ENCODE peak calls at places on chromosomes 16 and 17, in ten cellular contexts. L is tibial nerve, R is A549, S is adrenal gland, K is GM12878, Q is IMR-90, G is H9, P is esophagus muscularis mucosa, U is Peyer's patch, C is HCT116. M is an unnamed sample. For H3K4me1, the result is how much of the 10 kb centered on the place peaks cover.

GRCh38 chr16:53893731-53894435 is 189.9 kb downstream of the FTO start:
- DNase-seq in L (no peak), R (no peak), S (peak), K (no peak), Q (peak), G (no peak), P (no peak), U (no peak), C (no peak), M (no peak)

GRCh38 chr17:75344664-75345063 is 55.4 kb upstream of the SLC25A19 start:
- DNase-seq in L (no peak), R (no peak), S (no peak), K (no peak), Q (peak), G (peak), P (no peak), U (peak), C (no peak), M (no peak)

GRCh38 chr17:17420035-17420434 is 56.8 kb upstream of the MED9 start:
- DNase-seq in L (peak), R (no peak), S (peak), K (no peak), Q (no peak), G (no peak), P (no peak), U (no peak), C (no peak), M (peak)

GRCh38 chr16:739560-740458 is 988 bp downstream of the CIAO3 start:
- DNase-seq in L (no peak), R (no peak), S (no peak), K (no peak), Q (no peak), G (no peak), P (no peak), U (no peak), C (no peak), M (no peak)

GRCh38 chr16:4646773-4647660 is 22.4 kb downstream of the MGRN1 start:
- DNase-seq in L (no peak), R (no peak), S (no peak), K (no peak), Q (no peak), G (no peak), P (no peak), U (no peak), C (no peak), M (no peak)

GRCh38 chr16:85928411-85928820 is 29.5 kb downstream of the IRF8 start:
- DNase-seq in L (peak), R (no peak), S (peak), K (no peak), Q (peak), G (no peak), P (no peak), U (no peak), C (no peak), M (no peak)

GRCh38 chr16:75763250-75763649 is 37.0 kb upstream of the CPHXL start:
- DNase-seq in L (no peak), R (no peak), S (no peak), K (no peak), Q (no peak), G (no peak), P (no peak), U (no peak), C (no peak), M (no peak)

GRCh38 chr17:1931759-1932579 is 93.2 kb downstream of the RTN4RL1 start:
- DNase-seq in L (no peak), R (no peak), S (no peak), K (no peak), Q (peak), G (peak), P (no peak), U (no peak), C (no peak), M (no peak)

GRCh38 chr17:41511716-41512115 is 6.3 kb upstream of the KRT13 start:
- DNase-seq in L (no peak), R (no peak), S (no peak), K (no peak), Q (no peak), G (no peak), P (no peak), U (no peak), C (no peak), M (no peak)

GRCh38 chr17:40028595-40028994 is 13.4 kb downstream of the CSF3 start:
- DNase-seq in L (no peak), R (no peak), S (no peak), K (no peak), Q (no peak), G (no peak), P (no peak), U (no peak), C (no peak), M (no peak)

GRCh38 chr16:48499822-48500440 is 110.0 kb downstream of the N4BP1 start:
- DNase-seq in L (no peak), R (no peak), S (peak), K (no peak), Q (peak), G (no peak), P (peak), U (no peak), C (no peak), M (no peak)

GRCh38 chr17:31877911-31878702 is 19.1 kb upstream of the COPRS start:
- DNase-seq in L (no peak), R (no peak), S (no peak), K (no peak), Q (peak), G (no peak), P (no peak), U (no peak), C (no peak), M (no peak)

GRCh38 chr16:83581082-83581481 is 226.7 kb upstream of the HSBP1 start:
- DNase-seq in L (no peak), R (no peak), S (no peak), K (no peak), Q (peak), G (no peak), P (no peak), U (no peak), C (no peak), M (no peak)

GRCh38 chr17:47266782-47267181 is 13.2 kb downstream of the ITGB3 start:
- DNase-seq in L (no peak), R (no peak), S (no peak), K (no peak), Q (peak), G (no peak), P (no peak), U (no peak), C (no peak), M (no peak)

DNA sequence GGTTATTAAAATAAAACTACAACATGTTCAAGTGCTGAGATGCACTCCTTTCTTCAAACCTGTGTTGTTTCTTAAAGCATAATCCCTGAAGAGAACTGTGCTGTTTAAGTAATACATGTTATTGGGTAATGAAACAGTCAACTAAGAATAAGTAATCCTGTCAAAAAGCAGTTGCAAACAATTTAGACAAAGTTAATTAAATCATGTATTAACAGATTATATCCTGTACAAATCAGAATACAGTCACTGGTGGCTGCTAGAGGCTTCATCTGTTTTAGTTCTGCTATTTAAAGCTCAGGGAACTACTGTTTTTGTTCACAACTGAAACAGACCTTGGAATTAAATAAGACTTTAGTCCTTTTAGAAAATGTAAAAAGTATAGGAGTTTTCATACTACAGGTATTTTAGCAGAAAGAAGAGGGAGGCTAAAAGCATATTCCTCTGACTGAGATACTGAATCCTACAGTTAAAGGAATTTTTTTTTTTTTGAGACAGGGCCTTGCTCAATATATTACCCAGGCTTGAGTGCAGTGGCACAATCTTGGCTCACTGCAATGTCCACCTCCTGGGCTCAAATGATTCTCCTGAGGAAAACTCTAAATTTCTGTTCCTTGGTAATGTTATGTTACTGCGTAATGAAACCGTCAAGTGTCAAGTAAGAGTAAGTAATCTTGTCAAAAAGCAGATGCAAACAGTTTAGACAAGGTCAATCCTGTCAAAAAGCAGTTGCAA is 27.3 kb upstream of the ITGA2B start:
- DNase-seq in L (no peak), R (no peak), S (no peak), K (no peak), Q (no peak), G (no peak), P (no peak), U (no peak), C (no peak), M (no peak)
- H3K4me1 ChIP-seq in L (under half), R (under half), S (under half), K (under half), Q (under half), G (under half), P (under half), U (under half), C (under half), M (under half)

GRCh38 chr17:4790705-4791088 is 1.9 kb downstream of the GLTPD2 start:
- DNase-seq in L (no peak), R (no peak), S (no peak), K (no peak), Q (no peak), G (no peak), P (no peak), U (no peak), C (no peak), M (no peak)
- H3K27ac ChIP-seq in L (peak), R (peak), S (peak), K (no peak), Q (peak), G (no peak), P (peak), U (peak), C (peak), M (peak)

GRCh38 chr16:51056331-51056730 is 94.7 kb downstream of the SALL1 start:
- DNase-seq in L (no peak), R (no peak), S (no peak), K (no peak), Q (no peak), G (no peak), P (no peak), U (no peak), C (no peak), M (no peak)
- TF ChIP-seq CTCF in L (no peak), R (no peak), S (no peak), K (no peak), Q (no peak), G (no peak), P (no peak), U (no peak), C (no peak), M (no peak)

DNA sequence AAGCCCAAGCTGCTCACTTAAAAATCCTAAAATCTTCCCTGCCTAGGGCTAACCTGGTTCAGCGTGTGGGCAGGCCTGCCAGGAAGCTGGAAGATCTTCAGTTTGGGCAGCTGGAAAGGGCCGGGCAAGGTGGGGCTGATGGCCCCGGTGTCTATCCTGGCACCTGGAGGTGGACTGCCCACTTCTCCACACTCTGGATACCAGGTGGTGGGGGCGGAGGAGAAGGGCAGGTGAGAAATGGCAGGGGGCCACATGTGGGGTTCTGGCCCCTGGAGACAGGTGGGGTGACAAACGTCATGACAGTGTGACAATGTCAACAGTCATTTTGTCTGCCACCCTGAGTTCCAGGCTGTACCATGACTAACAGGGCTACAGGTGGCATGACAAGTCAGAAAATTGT is 78.5 kb upstream of the C16orf82 start:
- DNase-seq in L (no peak), R (no peak), S (no peak), K (no peak), Q (no peak), G (no peak), P (no peak), U (no peak), C (no peak), M (peak)
- H3K4me1 ChIP-seq in L (under half), R (under half), S (under half), K (under half), Q (under half), G (under half), P (under half), U (under half), C (under half), M (under half)

M was measured in suprapubic skin.